ENCODE peak calls at places on chromosome 3, in seven cellular contexts. One of them, this sample, is unnamed.

GRCh38 chr3:55668359-55668758 is 181.3 kb upstream of the WNT5A start:
- DNase-seq in RWPE1: no peak
- DNase-seq in H9: no peak
- DNase-seq in CD8-positive, alpha-beta T cell: no peak
- DNase-seq in fibroblast of villous mesenchyme: no peak
- DNase-seq in GM23338: no peak
- DNase-seq in fibroblast of the aortic adventitia: no peak
- DNase-seq in this sample: no peak

GRCh38 chr3:14412831-14413380 is 10.5 kb downstream of the SLC6A6 start:
- DNase-seq in GM23338: peak
- DNase-seq in fibroblast of the aortic adventitia: no peak
- DNase-seq in H9: peak
- DNase-seq in fibroblast of villous mesenchyme: peak
- DNase-seq in RWPE1: no peak
- DNase-seq in CD8-positive, alpha-beta T cell: no peak
- DNase-seq in this sample: no peak

GRCh38 chr3:126960604-126960995 is 22.3 kb upstream of the PLXNA1 start:
- DNase-seq in fibroblast of the aortic adventitia: no peak
- DNase-seq in RWPE1: no peak
- DNase-seq in H9: no peak
- DNase-seq in CD8-positive, alpha-beta T cell: no peak
- DNase-seq in GM23338: no peak
- DNase-seq in fibroblast of villous mesenchyme: no peak
- DNase-seq in this sample: no peak

GRCh38 chr3:11349466-11349865 is 77.3 kb downstream of the ATG7 start:
- DNase-seq in RWPE1: no peak
- DNase-seq in GM23338: no peak
- DNase-seq in H9: no peak
- DNase-seq in CD8-positive, alpha-beta T cell: no peak
- DNase-seq in fibroblast of villous mesenchyme: no peak
- DNase-seq in fibroblast of the aortic adventitia: no peak
- DNase-seq in this sample: no peak

GRCh38 chr3:150798122-150798618 is 35.2 kb upstream of the SIAH2 start:
- DNase-seq in H9: peak
- DNase-seq in CD8-positive, alpha-beta T cell: no peak
- DNase-seq in fibroblast of the aortic adventitia: no peak
- DNase-seq in fibroblast of villous mesenchyme: peak
- DNase-seq in GM23338: peak
- DNase-seq in RWPE1: no peak
- DNase-seq in this sample: no peak

GRCh38 chr3:140276698-140277097 is 341.7 kb downstream of the CLSTN2 start:
- DNase-seq in fibroblast of the aortic adventitia: peak
- DNase-seq in RWPE1: no peak
- DNase-seq in H9: peak
- DNase-seq in fibroblast of villous mesenchyme: peak
- DNase-seq in GM23338: peak
- DNase-seq in CD8-positive, alpha-beta T cell: no peak
- DNase-seq in this sample: no peak

GRCh38 chr3:113897373-113897777 is 50.4 kb upstream of the ZDHHC23 start:
- DNase-seq in H9: no peak
- DNase-seq in fibroblast of villous mesenchyme: no peak
- DNase-seq in GM23338: no peak
- DNase-seq in fibroblast of the aortic adventitia: no peak
- DNase-seq in RWPE1: peak
- DNase-seq in CD8-positive, alpha-beta T cell: no peak
- DNase-seq in this sample: no peak

GRCh38 chr3:45055411-45056143 is 29.5 kb downstream of the CLEC3B start:
- DNase-seq in GM23338: peak
- DNase-seq in fibroblast of villous mesenchyme: peak
- DNase-seq in RWPE1: no peak
- DNase-seq in H9: peak
- DNase-seq in fibroblast of the aortic adventitia: peak
- DNase-seq in CD8-positive, alpha-beta T cell: no peak
- DNase-seq in this sample: no peak

GRCh38 chr3:23653647-23654525 is 151.9 kb upstream of the UBE2E1 start:
- DNase-seq in CD8-positive, alpha-beta T cell: no peak
- DNase-seq in fibroblast of the aortic adventitia: no peak
- DNase-seq in GM23338: no peak
- DNase-seq in fibroblast of villous mesenchyme: peak
- DNase-seq in H9: no peak
- DNase-seq in RWPE1: no peak
- DNase-seq in this sample: no peak

GRCh38 chr3:49841806-49842205 is 14.6 kb downstream of the TRAIP start:
- DNase-seq in fibroblast of villous mesenchyme: no peak
- DNase-seq in CD8-positive, alpha-beta T cell: no peak
- DNase-seq in fibroblast of the aortic adventitia: no peak
- DNase-seq in GM23338: no peak
- DNase-seq in RWPE1: no peak
- DNase-seq in H9: no peak
- DNase-seq in this sample: no peak

GRCh38 chr3:134753999-134754742 is 40.9 kb upstream of the EPHB1 start:
- DNase-seq in fibroblast of the aortic adventitia: peak
- DNase-seq in RWPE1: no peak
- DNase-seq in fibroblast of villous mesenchyme: no peak
- DNase-seq in CD8-positive, alpha-beta T cell: no peak
- DNase-seq in GM23338: peak
- DNase-seq in H9: peak
- DNase-seq in this sample: no peak

GRCh38 chr3:101466465-101467309 is 46.3 kb downstream of the SENP7 start:
- DNase-seq in fibroblast of the aortic adventitia: no peak
- DNase-seq in H9: peak
- DNase-seq in fibroblast of villous mesenchyme: no peak
- DNase-seq in RWPE1: no peak
- DNase-seq in GM23338: peak
- DNase-seq in CD8-positive, alpha-beta T cell: no peak
- DNase-seq in this sample: no peak

GRCh38 chr3:124818398-124819150 is 68.6 kb downstream of the ITGB5 start:
- DNase-seq in GM23338: no peak
- DNase-seq in fibroblast of the aortic adventitia: peak
- DNase-seq in CD8-positive, alpha-beta T cell: no peak
- DNase-seq in RWPE1: no peak
- DNase-seq in H9: no peak
- DNase-seq in fibroblast of villous mesenchyme: peak
- DNase-seq in this sample: no peak

GRCh38 chr3:64122476-64122875 is 99.2 kb upstream of the PSMD6 start:
- DNase-seq in GM23338: no peak
- DNase-seq in fibroblast of villous mesenchyme: no peak
- DNase-seq in fibroblast of the aortic adventitia: no peak
- DNase-seq in CD8-positive, alpha-beta T cell: no peak
- DNase-seq in H9: no peak
- DNase-seq in RWPE1: no peak
- DNase-seq in this sample: no peak

GRCh38 chr3:39569095-39569494 is 101.6 kb downstream of the MOBP start:
- DNase-seq in fibroblast of the aortic adventitia: no peak
- DNase-seq in GM23338: no peak
- DNase-seq in H9: no peak
- DNase-seq in RWPE1: no peak
- DNase-seq in CD8-positive, alpha-beta T cell: no peak
- DNase-seq in fibroblast of villous mesenchyme: no peak
- DNase-seq in this sample: no peak

GRCh38 chr3:159210336-159210735 is 408.5 kb downstream of the MFSD1 start:
- DNase-seq in fibroblast of the aortic adventitia: no peak
- DNase-seq in CD8-positive, alpha-beta T cell: no peak
- DNase-seq in H9: no peak
- DNase-seq in fibroblast of villous mesenchyme: no peak
- DNase-seq in RWPE1: no peak
- DNase-seq in GM23338: no peak
- DNase-seq in this sample: no peak

GRCh38 chr3:125386811-125387210 is 11.7 kb upstream of the ZNF148 start:
- DNase-seq in RWPE1: no peak
- DNase-seq in fibroblast of the aortic adventitia: peak
- DNase-seq in fibroblast of villous mesenchyme: peak
- DNase-seq in H9: no peak
- DNase-seq in CD8-positive, alpha-beta T cell: no peak
- DNase-seq in GM23338: no peak
- DNase-seq in this sample: no peak

GRCh38 chr3:102510663-102511062 is 75.8 kb downstream of the ZPLD1 start:
- DNase-seq in H9: no peak
- DNase-seq in CD8-positive, alpha-beta T cell: no peak
- DNase-seq in fibroblast of the aortic adventitia: no peak
- DNase-seq in RWPE1: peak
- DNase-seq in fibroblast of villous mesenchyme: no peak
- DNase-seq in GM23338: no peak
- DNase-seq in this sample: no peak

GRCh38 chr3:148955544-148956346 is 35.6 kb upstream of the GYG1 start:
- DNase-seq in CD8-positive, alpha-beta T cell: no peak
- DNase-seq in fibroblast of villous mesenchyme: peak
- DNase-seq in RWPE1: peak
- DNase-seq in GM23338: peak
- DNase-seq in fibroblast of the aortic adventitia: peak
- DNase-seq in H9: no peak
- DNase-seq in this sample: no peak

GRCh38 chr3:192727032-192727847 is at the start of gene FGF12:
- DNase-seq in fibroblast of villous mesenchyme: no peak
- DNase-seq in RWPE1: peak
- DNase-seq in GM23338: peak
- DNase-seq in fibroblast of the aortic adventitia: peak
- DNase-seq in CD8-positive, alpha-beta T cell: no peak
- DNase-seq in H9: peak
- DNase-seq in this sample: peak

GRCh38 chr3:23668430-23668904 is 137.3 kb upstream of the UBE2E1 start:
- DNase-seq in fibroblast of the aortic adventitia: peak
- DNase-seq in CD8-positive, alpha-beta T cell: no peak
- DNase-seq in H9: no peak
- DNase-seq in RWPE1: peak
- DNase-seq in GM23338: no peak
- DNase-seq in fibroblast of villous mesenchyme: peak
- DNase-seq in this sample: no peak

GRCh38 chr3:51938780-51939425 is 2.8 kb downstream of the RRP9 start:
- DNase-seq in fibroblast of villous mesenchyme: no peak
- DNase-seq in fibroblast of the aortic adventitia: no peak
- DNase-seq in H9: no peak
- DNase-seq in GM23338: no peak
- DNase-seq in RWPE1: no peak
- DNase-seq in CD8-positive, alpha-beta T cell: no peak
- DNase-seq in this sample: peak

GRCh38 chr3:65039754-65040210 is 352.0 kb upstream of the ADAMTS9 start:
- DNase-seq in CD8-positive, alpha-beta T cell: no peak
- DNase-seq in H9: no peak
- DNase-seq in fibroblast of the aortic adventitia: no peak
- DNase-seq in GM23338: no peak
- DNase-seq in RWPE1: no peak
- DNase-seq in fibroblast of villous mesenchyme: no peak
- DNase-seq in this sample: no peak

GRCh38 chr3:170021083-170021482 is 16.7 kb upstream of the GPR160 start:
- DNase-seq in CD8-positive, alpha-beta T cell: no peak
- DNase-seq in fibroblast of the aortic adventitia: no peak
- DNase-seq in fibroblast of villous mesenchyme: no peak
- DNase-seq in GM23338: peak
- DNase-seq in H9: no peak
- DNase-seq in RWPE1: no peak
- DNase-seq in this sample: no peak
- TF ChIP-seq CTCF in CD8-positive, alpha-beta T cell: no peak
- TF ChIP-seq CTCF in fibroblast of the aortic adventitia: peak
- TF ChIP-seq CTCF in fibroblast of villous mesenchyme: peak
- TF ChIP-seq CTCF in GM23338: peak
- TF ChIP-seq CTCF in H9: peak
- TF ChIP-seq CTCF in RWPE1: no peak
- TF ChIP-seq CTCF in this sample: no peak

DNA sequence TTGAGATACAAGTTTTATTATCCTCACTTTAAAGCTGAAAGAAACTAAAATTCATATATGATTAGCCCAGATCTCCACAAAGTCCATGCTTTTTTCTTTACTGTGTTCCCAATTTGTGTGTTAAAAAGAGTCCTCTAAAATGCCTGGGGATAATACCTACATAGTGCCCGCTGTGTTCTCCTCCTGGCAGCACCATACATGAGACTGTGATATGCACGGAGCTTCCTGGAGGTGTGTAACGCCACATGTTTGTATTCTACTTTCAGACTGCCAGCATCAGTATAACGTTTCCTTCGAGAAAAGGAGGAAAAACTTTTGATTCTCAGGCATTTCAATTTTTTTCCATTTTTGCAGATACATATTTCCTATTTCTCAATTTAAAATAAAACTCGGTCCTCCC is 273.3 kb upstream of the TGFBR2 start:
- DNase-seq in fibroblast of the aortic adventitia: no peak
- DNase-seq in fibroblast of villous mesenchyme: no peak
- DNase-seq in H9: no peak
- DNase-seq in RWPE1: no peak
- DNase-seq in CD8-positive, alpha-beta T cell: no peak
- DNase-seq in GM23338: no peak
- DNase-seq in this sample: no peak
- TF ChIP-seq CTCF in fibroblast of the aortic adventitia: no peak
- TF ChIP-seq CTCF in fibroblast of villous mesenchyme: no peak
- TF ChIP-seq CTCF in H9: no peak
- TF ChIP-seq CTCF in RWPE1: no peak
- TF ChIP-seq CTCF in CD8-positive, alpha-beta T cell: no peak
- TF ChIP-seq CTCF in GM23338: no peak
- TF ChIP-seq CTCF in this sample: no peak

DNA sequence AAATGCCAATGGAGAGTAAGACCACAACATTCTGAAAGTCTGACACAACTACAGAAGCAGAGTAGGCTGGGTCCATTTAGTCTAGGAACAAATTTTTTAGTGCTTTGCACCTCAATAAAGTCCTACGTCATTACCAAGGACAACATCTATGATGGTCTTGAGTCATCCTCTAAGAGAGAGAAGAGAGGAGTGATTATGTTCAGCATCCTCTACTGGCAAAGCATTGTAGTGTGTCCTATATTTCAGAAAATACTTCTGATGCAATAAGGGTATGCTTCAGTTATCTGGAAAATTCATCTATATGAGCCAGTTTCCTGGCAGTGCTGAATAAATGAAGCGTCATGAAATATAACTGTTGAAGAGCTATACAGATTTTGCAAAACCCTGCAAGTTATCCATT is 95.6 kb downstream of the P2RY1 start:
- DNase-seq in H9: no peak
- DNase-seq in fibroblast of the aortic adventitia: no peak
- DNase-seq in CD8-positive, alpha-beta T cell: no peak
- DNase-seq in RWPE1: no peak
- DNase-seq in GM23338: no peak
- DNase-seq in fibroblast of villous mesenchyme: no peak
- DNase-seq in this sample: no peak
- TF ChIP-seq CTCF in H9: no peak
- TF ChIP-seq CTCF in fibroblast of the aortic adventitia: no peak
- TF ChIP-seq CTCF in CD8-positive, alpha-beta T cell: no peak
- TF ChIP-seq CTCF in RWPE1: no peak
- TF ChIP-seq CTCF in GM23338: no peak
- TF ChIP-seq CTCF in fibroblast of villous mesenchyme: no peak
- TF ChIP-seq CTCF in this sample: no peak

DNA sequence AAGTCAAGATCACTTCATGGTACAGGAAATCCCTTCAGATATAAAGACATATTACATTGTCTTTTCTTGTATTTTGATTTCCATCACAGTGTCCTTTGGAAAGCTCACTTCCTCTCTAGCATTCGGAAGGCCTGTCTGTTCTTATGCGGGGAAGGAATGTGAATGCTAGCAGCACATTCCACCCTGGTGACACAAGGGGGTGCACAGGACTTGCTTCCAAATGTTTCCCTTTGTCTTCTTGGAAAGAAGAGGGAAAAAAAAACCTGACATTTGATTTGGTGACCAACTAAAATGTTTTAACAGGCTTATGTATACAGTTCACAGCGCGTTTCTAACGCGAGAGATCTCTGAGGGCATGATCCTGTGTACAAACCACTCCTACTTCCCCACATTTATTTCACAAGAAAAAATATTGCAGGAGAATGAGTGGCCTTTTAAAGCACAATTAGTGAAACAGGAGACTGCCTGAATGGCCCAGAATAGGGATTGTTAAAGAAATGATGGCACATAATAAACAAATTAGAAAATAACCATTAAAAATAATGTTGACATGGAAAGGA is 107.5 kb upstream of the FXR1 start:
- DNase-seq in CD8-positive, alpha-beta T cell: no peak
- DNase-seq in RWPE1: peak
- DNase-seq in H9: peak
- DNase-seq in GM23338: peak
- DNase-seq in fibroblast of the aortic adventitia: peak
- DNase-seq in fibroblast of villous mesenchyme: peak
- DNase-seq in this sample: no peak
- TF ChIP-seq CTCF in CD8-positive, alpha-beta T cell: no peak
- TF ChIP-seq CTCF in RWPE1: no peak
- TF ChIP-seq CTCF in H9: peak
- TF ChIP-seq CTCF in GM23338: peak
- TF ChIP-seq CTCF in fibroblast of the aortic adventitia: peak
- TF ChIP-seq CTCF in fibroblast of villous mesenchyme: peak
- TF ChIP-seq CTCF in this sample: peak